ENCODE peak calls at places on chromosomes 11 and 22, in ten cellular contexts. M is nephron progenitor cell; R is NCI-H460; L is HTR-8/SVneo; E is stimulated activated CD8-positive, alpha-beta memory T cell treated with anti-CD3 and anti-CD28 coated beads, Interleukin-4, amount 100 ng/mL, for 1 hour; K is endothelial cell; N is psoas muscle; X is T follicular helper cell; H is A172; V is left ventricle myocardium inferior. S is an unnamed sample.

GRCh38 chr22:29481265-29482000 is 1.4 kb downstream of the NEFH start:
- DNase-seq in M (peak; percentile 57), R (no peak), L (no peak), E (no peak), K (peak; percentile 25), N (peak; percentile 27), X (no peak), H (no peak), V (no peak), S (no peak)

GRCh38 chr11:113193077-113193476 is 121.3 kb upstream of the TTC12 start:
- DNase-seq in M (no peak), R (no peak), L (no peak), E (no peak), K (no peak), N (no peak), X (no peak), H (no peak), V (no peak), S (no peak)

GRCh38 chr22:38104084-38104483 is 6.4 kb downstream of the BAIAP2L2 start:
- DNase-seq in M (no peak), R (no peak), L (no peak), E (no peak), K (no peak), N (no peak), X (no peak), H (no peak), V (no peak), S (no peak)

GRCh38 chr22:46058591-46059519 is 81.9 kb upstream of the WNT7B start:
- DNase-seq in M (no peak), R (no peak), L (no peak), E (no peak), K (no peak), N (no peak), X (no peak), H (no peak), V (peak; percentile 26), S (no peak)

GRCh38 chr11:107780775-107781174 is 68.9 kb upstream of the SLN start:
- DNase-seq in M (no peak), R (no peak), L (no peak), E (no peak), K (no peak), N (no peak), X (no peak), H (peak; percentile 2), V (no peak), S (no peak)

GRCh38 chr11:130388607-130389205 is 39.7 kb downstream of the ADAMTS8 start:
- DNase-seq in M (no peak), R (no peak), L (no peak), E (no peak), K (no peak), N (no peak), X (no peak), H (no peak), V (no peak), S (no peak)

GRCh38 chr11:119608201-119608600 is 120.8 kb downstream of the NECTIN1 start:
- DNase-seq in M (no peak), R (no peak), L (no peak), E (no peak), K (no peak), N (no peak), X (no peak), H (no peak), V (no peak), S (no peak)

GRCh38 chr11:62142043-62142375 is 18.2 kb downstream of the INCENP start:
- DNase-seq in M (no peak), R (no peak), L (no peak), E (no peak), K (no peak), N (no peak), X (no peak), H (no peak), V (no peak), S (no peak)

GRCh38 chr11:92330114-92330513 is 105.5 kb downstream of the FAT3 start:
- DNase-seq in M (no peak), R (no peak), L (no peak), E (no peak), K (no peak), N (no peak), X (no peak), H (no peak), V (no peak), S (no peak)

S was measured in heart left ventricle.